ENCODE peak calls at places on chromosomes 7 and 10, in five cellular contexts. One of them, this sample, is unnamed.

GRCh38 chr7:41921453-41921912 is 218.6 kb upstream of the INHBA start:
- ATAC-seq in IMR-90: peak; percentile 36
- ATAC-seq in memory B cell: no peak
- ATAC-seq in activated CD4-positive, alpha-beta T cell treated with anti-CD3 and anti-CD28 coated beads for 36 hours: no peak
- ATAC-seq in stimulated activated naive CD8-positive, alpha-beta T cell treated with anti-CD3 and anti-CD28 coated beads, Interleukin-15, amount 100 ng/mL, for 72 hours: no peak
- ATAC-seq in this sample: no peak

GRCh38 chr10:58781873-58782488 is 269.3 kb downstream of the BICC1 start:
- ATAC-seq in IMR-90: peak; percentile 48
- ATAC-seq in memory B cell: no peak
- ATAC-seq in activated CD4-positive, alpha-beta T cell treated with anti-CD3 and anti-CD28 coated beads for 36 hours: no peak
- ATAC-seq in stimulated activated naive CD8-positive, alpha-beta T cell treated with anti-CD3 and anti-CD28 coated beads, Interleukin-15, amount 100 ng/mL, for 72 hours: no peak
- ATAC-seq in this sample: no peak

GRCh38 chr7:130369110-130369711 is 11.1 kb upstream of the CPA1 start:
- ATAC-seq in IMR-90: peak; percentile 6
- ATAC-seq in memory B cell: no peak
- ATAC-seq in activated CD4-positive, alpha-beta T cell treated with anti-CD3 and anti-CD28 coated beads for 36 hours: peak; percentile 30
- ATAC-seq in stimulated activated naive CD8-positive, alpha-beta T cell treated with anti-CD3 and anti-CD28 coated beads, Interleukin-15, amount 100 ng/mL, for 72 hours: peak; percentile 37
- ATAC-seq in this sample: peak; percentile 50

GRCh38 chr10:36676321-36677169 is 448.9 kb upstream of the ANKRD30A start:
- ATAC-seq in IMR-90: peak; percentile 60
- ATAC-seq in memory B cell: no peak
- ATAC-seq in activated CD4-positive, alpha-beta T cell treated with anti-CD3 and anti-CD28 coated beads for 36 hours: no peak
- ATAC-seq in stimulated activated naive CD8-positive, alpha-beta T cell treated with anti-CD3 and anti-CD28 coated beads, Interleukin-15, amount 100 ng/mL, for 72 hours: no peak
- ATAC-seq in this sample: no peak

GRCh38 chr10:132493246-132493755 is 44.3 kb upstream of the INPP5A start:
- ATAC-seq in IMR-90: no peak
- ATAC-seq in memory B cell: no peak
- ATAC-seq in activated CD4-positive, alpha-beta T cell treated with anti-CD3 and anti-CD28 coated beads for 36 hours: no peak
- ATAC-seq in stimulated activated naive CD8-positive, alpha-beta T cell treated with anti-CD3 and anti-CD28 coated beads, Interleukin-15, amount 100 ng/mL, for 72 hours: no peak
- ATAC-seq in this sample: no peak

GRCh38 chr10:15035385-15036301 is 8.1 kb upstream of the OLAH start:
- ATAC-seq in IMR-90: peak; percentile 94
- ATAC-seq in memory B cell: no peak
- ATAC-seq in activated CD4-positive, alpha-beta T cell treated with anti-CD3 and anti-CD28 coated beads for 36 hours: no peak
- ATAC-seq in stimulated activated naive CD8-positive, alpha-beta T cell treated with anti-CD3 and anti-CD28 coated beads, Interleukin-15, amount 100 ng/mL, for 72 hours: peak; percentile 35
- ATAC-seq in this sample: no peak

GRCh38 chr10:69265521-69265920 is 12.8 kb upstream of the HK1 start:
- ATAC-seq in IMR-90: no peak
- ATAC-seq in memory B cell: no peak
- ATAC-seq in activated CD4-positive, alpha-beta T cell treated with anti-CD3 and anti-CD28 coated beads for 36 hours: no peak
- ATAC-seq in stimulated activated naive CD8-positive, alpha-beta T cell treated with anti-CD3 and anti-CD28 coated beads, Interleukin-15, amount 100 ng/mL, for 72 hours: no peak
- ATAC-seq in this sample: no peak

GRCh38 chr10:10503772-10504171 is 513.9 kb upstream of the CELF2 start:
- ATAC-seq in IMR-90: no peak
- ATAC-seq in memory B cell: no peak
- ATAC-seq in activated CD4-positive, alpha-beta T cell treated with anti-CD3 and anti-CD28 coated beads for 36 hours: no peak
- ATAC-seq in stimulated activated naive CD8-positive, alpha-beta T cell treated with anti-CD3 and anti-CD28 coated beads, Interleukin-15, amount 100 ng/mL, for 72 hours: no peak
- ATAC-seq in this sample: no peak

GRCh38 chr7:157282141-157282801 is 54.5 kb upstream of the DNAJB6 start:
- ATAC-seq in IMR-90: no peak
- ATAC-seq in memory B cell: no peak
- ATAC-seq in activated CD4-positive, alpha-beta T cell treated with anti-CD3 and anti-CD28 coated beads for 36 hours: no peak
- ATAC-seq in stimulated activated naive CD8-positive, alpha-beta T cell treated with anti-CD3 and anti-CD28 coated beads, Interleukin-15, amount 100 ng/mL, for 72 hours: no peak
- ATAC-seq in this sample: no peak

GRCh38 chr10:61439058-61439607 is 14.0 kb downstream of the TMEM26 start:
- ATAC-seq in IMR-90: no peak
- ATAC-seq in memory B cell: no peak
- ATAC-seq in activated CD4-positive, alpha-beta T cell treated with anti-CD3 and anti-CD28 coated beads for 36 hours: no peak
- ATAC-seq in stimulated activated naive CD8-positive, alpha-beta T cell treated with anti-CD3 and anti-CD28 coated beads, Interleukin-15, amount 100 ng/mL, for 72 hours: no peak
- ATAC-seq in this sample: no peak

GRCh38 chr10:95394161-95394880 is 103.5 kb upstream of the PDLIM1 start:
- ATAC-seq in IMR-90: no peak
- ATAC-seq in memory B cell: no peak
- ATAC-seq in activated CD4-positive, alpha-beta T cell treated with anti-CD3 and anti-CD28 coated beads for 36 hours: peak; percentile 82
- ATAC-seq in stimulated activated naive CD8-positive, alpha-beta T cell treated with anti-CD3 and anti-CD28 coated beads, Interleukin-15, amount 100 ng/mL, for 72 hours: peak; percentile 93
- ATAC-seq in this sample: peak; percentile 91

GRCh38 chr7:14876194-14876593 is 26.4 kb downstream of the DGKB start:
- ATAC-seq in IMR-90: no peak
- ATAC-seq in memory B cell: no peak
- ATAC-seq in activated CD4-positive, alpha-beta T cell treated with anti-CD3 and anti-CD28 coated beads for 36 hours: no peak
- ATAC-seq in stimulated activated naive CD8-positive, alpha-beta T cell treated with anti-CD3 and anti-CD28 coated beads, Interleukin-15, amount 100 ng/mL, for 72 hours: no peak
- ATAC-seq in this sample: no peak

GRCh38 chr7:101156866-101157589 is 2.8 kb downstream of the AP1S1 start:
- ATAC-seq in IMR-90: no peak
- ATAC-seq in memory B cell: no peak
- ATAC-seq in activated CD4-positive, alpha-beta T cell treated with anti-CD3 and anti-CD28 coated beads for 36 hours: no peak
- ATAC-seq in stimulated activated naive CD8-positive, alpha-beta T cell treated with anti-CD3 and anti-CD28 coated beads, Interleukin-15, amount 100 ng/mL, for 72 hours: no peak
- ATAC-seq in this sample: no peak

GRCh38 chr7:106022193-106022821 is 59.2 kb downstream of the CDHR3 start:
- ATAC-seq in IMR-90: no peak
- ATAC-seq in memory B cell: peak; percentile 73
- ATAC-seq in activated CD4-positive, alpha-beta T cell treated with anti-CD3 and anti-CD28 coated beads for 36 hours: peak; percentile 87
- ATAC-seq in stimulated activated naive CD8-positive, alpha-beta T cell treated with anti-CD3 and anti-CD28 coated beads, Interleukin-15, amount 100 ng/mL, for 72 hours: peak; percentile 92
- ATAC-seq in this sample: peak; percentile 90

GRCh38 chr7:144513332-144513731 is 109.8 kb upstream of the NOBOX start:
- ATAC-seq in IMR-90: no peak
- ATAC-seq in memory B cell: no peak
- ATAC-seq in activated CD4-positive, alpha-beta T cell treated with anti-CD3 and anti-CD28 coated beads for 36 hours: no peak
- ATAC-seq in stimulated activated naive CD8-positive, alpha-beta T cell treated with anti-CD3 and anti-CD28 coated beads, Interleukin-15, amount 100 ng/mL, for 72 hours: no peak
- ATAC-seq in this sample: no peak

GRCh38 chr7:2040893-2041270 is 191.9 kb downstream of the MAD1L1 start:
- ATAC-seq in IMR-90: no peak
- ATAC-seq in memory B cell: no peak
- ATAC-seq in activated CD4-positive, alpha-beta T cell treated with anti-CD3 and anti-CD28 coated beads for 36 hours: peak; percentile 54
- ATAC-seq in stimulated activated naive CD8-positive, alpha-beta T cell treated with anti-CD3 and anti-CD28 coated beads, Interleukin-15, amount 100 ng/mL, for 72 hours: peak; percentile 58
- ATAC-seq in this sample: no peak